ENCODE peak calls at places on chromosomes 6 and 20, in four cellular contexts. One of them, this sample, is unnamed. For H3K4me1, the result is how much of the 10 kb centered on the place peaks cover.

GRCh38 chr6:13427838-13428527 is 59.4 kb downstream of the GFOD1 start:
- DNase-seq in GM12878: peak
- DNase-seq in GM23338: peak
- DNase-seq in cardiac muscle cell: peak
- DNase-seq in this sample: peak

GRCh38 chr6:146369866-146370265 is 173.8 kb upstream of the RAB32 start:
- DNase-seq in GM12878: no peak
- DNase-seq in cardiac muscle cell: no peak
- DNase-seq in GM23338: no peak
- DNase-seq in this sample: no peak

GRCh38 chr20:16107172-16107870 is 465.9 kb downstream of the KIF16B start:
- DNase-seq in GM12878: no peak
- DNase-seq in cardiac muscle cell: peak
- DNase-seq in GM23338: no peak
- DNase-seq in this sample: no peak

GRCh38 chr6:3885262-3886036 is 36.3 kb downstream of the FAM50B start:
- DNase-seq in GM12878: no peak
- DNase-seq in cardiac muscle cell: peak
- DNase-seq in GM23338: peak
- DNase-seq in this sample: no peak

GRCh38 chr20:57061058-57061900 is 205.2 kb downstream of the BMP7 start:
- DNase-seq in cardiac muscle cell: peak
- DNase-seq in GM12878: no peak
- DNase-seq in GM23338: peak
- DNase-seq in this sample: no peak

GRCh38 chr6:43391448-43392031 is 22.1 kb upstream of the ZNF318 start:
- DNase-seq in GM12878: no peak
- DNase-seq in cardiac muscle cell: no peak
- DNase-seq in GM23338: no peak
- DNase-seq in this sample: peak

GRCh38 chr6:136921936-136922679 is at the start of gene SLC35D3:
- DNase-seq in GM12878: no peak
- DNase-seq in cardiac muscle cell: peak
- DNase-seq in GM23338: peak
- DNase-seq in this sample: no peak

GRCh38 chr20:37593710-37594109 is 66.0 kb upstream of the BLCAP start:
- DNase-seq in GM23338: no peak
- DNase-seq in cardiac muscle cell: no peak
- DNase-seq in GM12878: no peak
- DNase-seq in this sample: no peak

GRCh38 chr20:6053776-6054688 is at the start of gene LRRN4:
- DNase-seq in GM12878: no peak
- DNase-seq in cardiac muscle cell: peak
- DNase-seq in GM23338: peak
- DNase-seq in this sample: no peak

GRCh38 chr6:116447496-116448011 is 13.6 kb upstream of the CALHM6 start:
- DNase-seq in GM12878: no peak
- DNase-seq in GM23338: no peak
- DNase-seq in cardiac muscle cell: no peak
- DNase-seq in this sample: no peak

GRCh38 chr6:125918681-125919566 is 37.6 kb upstream of the HINT3 start:
- DNase-seq in GM23338: peak
- DNase-seq in GM12878: peak
- DNase-seq in cardiac muscle cell: no peak
- DNase-seq in this sample: peak

GRCh38 chr6:110270166-110270565 is 88.0 kb downstream of the METTL24 start:
- DNase-seq in GM12878: no peak
- DNase-seq in cardiac muscle cell: no peak
- DNase-seq in GM23338: peak
- DNase-seq in this sample: no peak

GRCh38 chr6:157891544-157892362 is 68.7 kb downstream of the SNX9 start:
- DNase-seq in GM12878: no peak
- DNase-seq in GM23338: no peak
- DNase-seq in cardiac muscle cell: no peak
- DNase-seq in this sample: no peak

GRCh38 chr6:41009669-41010068 is 29.4 kb downstream of the UNC5CL start:
- DNase-seq in cardiac muscle cell: no peak
- DNase-seq in GM12878: no peak
- DNase-seq in GM23338: no peak
- DNase-seq in this sample: no peak

GRCh38 chr6:111938710-111939109 is 65.5 kb upstream of the FYN start:
- DNase-seq in GM12878: no peak
- DNase-seq in cardiac muscle cell: no peak
- DNase-seq in GM23338: no peak
- DNase-seq in this sample: no peak

GRCh38 chr6:168514216-168514615 is 73.2 kb downstream of the SMOC2 start:
- DNase-seq in GM12878: no peak
- DNase-seq in GM23338: no peak
- DNase-seq in cardiac muscle cell: peak
- DNase-seq in this sample: no peak

GRCh38 chr6:142406131-142406530 is 104.3 kb downstream of the ADGRG6 start:
- DNase-seq in GM12878: no peak
- DNase-seq in GM23338: no peak
- DNase-seq in cardiac muscle cell: no peak
- DNase-seq in this sample: no peak

GRCh38 chr20:18676366-18676765 is 88.5 kb downstream of the DTD1 start:
- DNase-seq in GM23338: no peak
- DNase-seq in GM12878: no peak
- DNase-seq in cardiac muscle cell: no peak
- DNase-seq in this sample: no peak

GRCh38 chr20:4006640-4007039 is 8.7 kb downstream of the RNF24 start:
- DNase-seq in cardiac muscle cell: no peak
- DNase-seq in GM23338: peak
- DNase-seq in GM12878: no peak
- DNase-seq in this sample: no peak

GRCh38 chr20:33865761-33866160 is 54.6 kb downstream of the CHMP4B start:
- DNase-seq in cardiac muscle cell: no peak
- DNase-seq in GM23338: no peak
- DNase-seq in GM12878: no peak
- DNase-seq in this sample: no peak

GRCh38 chr6:122770835-122771601 is 8.5 kb upstream of the FABP7 start:
- DNase-seq in cardiac muscle cell: peak
- DNase-seq in GM12878: no peak
- DNase-seq in GM23338: peak
- DNase-seq in this sample: no peak

GRCh38 chr6:3566812-3567211 is 110.0 kb upstream of the SLC22A23 start:
- DNase-seq in GM23338: no peak
- DNase-seq in cardiac muscle cell: no peak
- DNase-seq in GM12878: no peak
- DNase-seq in this sample: no peak

GRCh38 chr6:151036869-151037680 is 171.6 kb downstream of the MTHFD1L start:
- DNase-seq in GM23338: no peak
- DNase-seq in GM12878: no peak
- DNase-seq in cardiac muscle cell: no peak
- DNase-seq in this sample: no peak

GRCh38 chr20:2234788-2235187 is 61.0 kb upstream of the TGM3 start:
- DNase-seq in GM23338: peak
- DNase-seq in cardiac muscle cell: no peak
- DNase-seq in GM12878: no peak
- DNase-seq in this sample: no peak

GRCh38 chr6:128641701-128642100 is 121.3 kb upstream of the PTPRK start:
- DNase-seq in GM12878: no peak
- DNase-seq in cardiac muscle cell: no peak
- DNase-seq in GM23338: no peak
- DNase-seq in this sample: no peak

GRCh38 chr6:166589334-166589731 is 2.9 kb upstream of the RAMACL start:
- DNase-seq in cardiac muscle cell: no peak
- DNase-seq in GM23338: no peak
- DNase-seq in GM12878: peak
- DNase-seq in this sample: no peak

GRCh38 chr20:37519508-37520416 is 1.3 kb upstream of the NNAT start:
- DNase-seq in GM12878: no peak
- DNase-seq in GM23338: peak
- DNase-seq in cardiac muscle cell: peak
- DNase-seq in this sample: no peak

GRCh38 chr6:167684276-167685104 is 142.2 kb upstream of the AFDN start:
- DNase-seq in GM12878: no peak
- DNase-seq in GM23338: peak
- DNase-seq in cardiac muscle cell: no peak
- DNase-seq in this sample: no peak

GRCh38 chr20:23641936-23642751 is 4.4 kb upstream of the CST3 start:
- DNase-seq in GM23338: no peak
- DNase-seq in cardiac muscle cell: no peak
- DNase-seq in GM12878: no peak
- DNase-seq in this sample: no peak

GRCh38 chr20:51802170-51802745 is at the start of gene SALL4:
- DNase-seq in GM23338: peak
- DNase-seq in cardiac muscle cell: peak
- DNase-seq in GM12878: no peak
- DNase-seq in this sample: no peak

GRCh38 chr20:51801220-51801991 is 915 bp downstream of the SALL4 start:
- DNase-seq in GM12878: no peak
- DNase-seq in cardiac muscle cell: peak
- DNase-seq in GM23338: peak
- DNase-seq in this sample: no peak

GRCh38 chr20:51799586-51799985 is 2.7 kb downstream of the SALL4 start:
- DNase-seq in GM23338: peak
- DNase-seq in cardiac muscle cell: no peak
- DNase-seq in GM12878: no peak
- DNase-seq in this sample: no peak

GRCh38 chr20:51800769-51801219 is 1.5 kb downstream of the SALL4 start:
- DNase-seq in cardiac muscle cell: peak
- DNase-seq in GM23338: peak
- DNase-seq in GM12878: no peak
- DNase-seq in this sample: no peak

GRCh38 chr20:51800132-51800721 is 2.1 kb downstream of the SALL4 start:
- DNase-seq in GM12878: no peak
- DNase-seq in cardiac muscle cell: peak
- DNase-seq in GM23338: peak
- DNase-seq in this sample: peak
- H3K4me3 ChIP-seq in GM12878: no peak
- H3K4me3 ChIP-seq in cardiac muscle cell: peak
- H3K4me3 ChIP-seq in GM23338: peak
- H3K4me3 ChIP-seq in this sample: peak

GRCh38 chr6:79617521-79617941 is 13.6 kb upstream of the SH3BGRL2 start:
- DNase-seq in GM23338: no peak
- DNase-seq in GM12878: no peak
- DNase-seq in cardiac muscle cell: no peak
- DNase-seq in this sample: no peak

GRCh38 chr6:79622353-79622752 is 8.8 kb upstream of the SH3BGRL2 start:
- DNase-seq in GM23338: no peak
- DNase-seq in GM12878: no peak
- DNase-seq in cardiac muscle cell: no peak
- DNase-seq in this sample: no peak

GRCh38 chr6:79627422-79627821 is 3.7 kb upstream of the SH3BGRL2 start:
- DNase-seq in cardiac muscle cell: no peak
- DNase-seq in GM12878: no peak
- DNase-seq in GM23338: no peak
- DNase-seq in this sample: no peak

GRCh38 chr6:79625746-79626145 is 5.4 kb upstream of the SH3BGRL2 start:
- DNase-seq in GM23338: no peak
- DNase-seq in cardiac muscle cell: no peak
- DNase-seq in GM12878: no peak
- DNase-seq in this sample: no peak

GRCh38 chr6:79621579-79621978 is 9.6 kb upstream of the SH3BGRL2 start:
- DNase-seq in GM23338: no peak
- DNase-seq in cardiac muscle cell: no peak
- DNase-seq in GM12878: no peak
- DNase-seq in this sample: no peak
- H3K4me1 ChIP-seq in GM23338: under half
- H3K4me1 ChIP-seq in cardiac muscle cell: under half
- H3K4me1 ChIP-seq in GM12878: under half
- H3K4me1 ChIP-seq in this sample: under half

DNA sequence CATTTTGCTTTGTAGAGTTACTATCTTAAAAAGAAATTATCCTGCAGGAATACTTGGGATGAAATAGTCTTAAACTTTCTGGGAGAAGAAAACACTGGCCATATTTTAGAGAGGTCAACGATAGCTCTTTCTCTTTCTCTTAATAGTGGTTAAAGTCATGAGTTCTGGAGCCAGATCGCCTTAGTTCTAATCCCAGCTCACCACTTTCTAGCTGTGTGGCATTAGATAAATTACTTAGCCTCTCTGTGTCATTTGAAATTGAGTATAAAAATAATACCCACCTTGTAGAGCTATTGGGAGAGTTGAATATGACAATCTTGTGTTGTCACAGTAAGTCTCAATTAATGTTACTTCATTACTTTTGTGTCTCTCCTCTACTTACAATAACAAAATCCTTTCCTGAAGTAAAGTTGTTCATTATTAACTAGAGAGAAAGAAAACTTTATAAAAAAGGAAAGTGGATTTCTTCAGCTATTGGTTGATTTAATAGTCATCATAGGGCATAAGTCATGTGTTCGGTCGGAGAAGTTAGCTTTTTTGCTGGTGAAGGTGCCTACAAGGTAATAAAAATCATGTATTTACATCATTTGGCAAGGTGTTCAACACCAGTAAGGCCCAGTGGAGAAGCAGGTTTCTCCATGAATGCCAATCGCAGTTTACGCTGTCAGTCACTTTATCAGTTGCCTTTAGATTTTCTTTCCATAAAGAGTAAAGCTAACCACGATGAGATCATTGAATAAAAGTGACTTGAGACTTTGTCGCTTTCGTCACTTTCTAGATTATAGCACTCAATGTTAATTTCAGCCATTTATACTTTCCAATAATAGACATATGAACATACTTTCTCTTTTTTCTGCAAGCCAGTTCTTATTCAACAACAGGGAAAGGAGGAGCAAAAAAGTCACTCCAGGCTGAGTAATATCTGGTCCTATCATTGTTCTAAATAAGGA is 2.0 kb downstream of the NEDD9 start:
- DNase-seq in GM23338: no peak
- DNase-seq in cardiac muscle cell: no peak
- DNase-seq in GM12878: no peak
- DNase-seq in this sample: no peak
- H3K27ac ChIP-seq in GM23338: no peak
- H3K27ac ChIP-seq in cardiac muscle cell: peak
- H3K27ac ChIP-seq in GM12878: no peak
- H3K27ac ChIP-seq in this sample: no peak

GRCh38 chr6:99424761-99425646 is at the start of gene PNISR:
- DNase-seq in GM23338: peak
- DNase-seq in GM12878: peak
- DNase-seq in cardiac muscle cell: peak
- DNase-seq in this sample: peak

GRCh38 chr6:99424022-99424421 is 1.1 kb downstream of the PNISR start:
- DNase-seq in cardiac muscle cell: no peak
- DNase-seq in GM12878: no peak
- DNase-seq in GM23338: no peak
- DNase-seq in this sample: no peak

GRCh38 chr6:99426454-99426762 is 1.3 kb upstream of the PNISR start:
- DNase-seq in GM23338: peak
- DNase-seq in cardiac muscle cell: no peak
- DNase-seq in GM12878: no peak
- DNase-seq in this sample: no peak

GRCh38 chr6:99425647-99426453 is 742 bp upstream of the PNISR start:
- DNase-seq in cardiac muscle cell: peak
- DNase-seq in GM12878: no peak
- DNase-seq in GM23338: peak
- DNase-seq in this sample: no peak

DNA sequence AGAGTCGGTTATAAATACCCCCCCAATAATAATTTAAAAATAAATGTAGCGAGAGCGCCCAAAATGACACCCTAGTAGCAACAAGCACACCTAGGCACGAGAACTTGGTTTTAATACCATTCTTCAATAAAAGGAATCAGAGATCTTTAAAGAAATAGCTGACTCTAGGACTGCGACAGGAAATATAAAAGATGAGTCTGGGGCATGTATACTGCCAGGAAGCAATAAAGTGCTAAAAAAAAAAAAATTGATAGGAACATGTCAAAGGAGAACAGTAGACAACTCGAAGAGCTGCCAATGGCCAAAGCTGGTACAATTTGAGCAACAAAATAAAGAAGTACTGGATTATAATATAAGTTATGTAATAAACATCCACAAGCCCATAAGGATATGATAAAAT is 2.2 kb downstream of the PNISR start:
- DNase-seq in GM12878: no peak
- DNase-seq in GM23338: no peak
- DNase-seq in cardiac muscle cell: no peak
- DNase-seq in this sample: no peak
- H3K4me3 ChIP-seq in GM12878: no peak
- H3K4me3 ChIP-seq in GM23338: peak
- H3K4me3 ChIP-seq in cardiac muscle cell: no peak
- H3K4me3 ChIP-seq in this sample: no peak

This sample was measured in naive thymus-derived CD4-positive, alpha-beta T cell.